ENCODE peak calls at places on chromosome 15, in five cellular contexts. One of them, this sample, is unnamed.

GRCh38 chr15:68113273-68113672 is 59.2 kb downstream of the PIAS1 start:
- DNase-seq in activated T-cell treated with anti-CD3 and anti-CD28 coated beads for 1 hour: no peak
- DNase-seq in cardiac muscle cell: no peak
- DNase-seq in stimulated activated naive CD8-positive, alpha-beta T cell treated with anti-CD3 and anti-CD28 coated beads, Interleukin-15, Interleukin-2, amounts not matched to agents 100 U/mL and 50 U/mL, for 24 hours: no peak
- DNase-seq in Panc1: no peak
- DNase-seq in this sample: no peak

GRCh38 chr15:29403778-29404177 is 134.2 kb upstream of the NSMCE3 start:
- DNase-seq in activated T-cell treated with anti-CD3 and anti-CD28 coated beads for 1 hour: no peak
- DNase-seq in cardiac muscle cell: peak
- DNase-seq in stimulated activated naive CD8-positive, alpha-beta T cell treated with anti-CD3 and anti-CD28 coated beads, Interleukin-15, Interleukin-2, amounts not matched to agents 100 U/mL and 50 U/mL, for 24 hours: no peak
- DNase-seq in Panc1: no peak
- DNase-seq in this sample: no peak

GRCh38 chr15:88247914-88248313 is 8.6 kb downstream of the NTRK3 start:
- DNase-seq in activated T-cell treated with anti-CD3 and anti-CD28 coated beads for 1 hour: no peak
- DNase-seq in cardiac muscle cell: no peak
- DNase-seq in stimulated activated naive CD8-positive, alpha-beta T cell treated with anti-CD3 and anti-CD28 coated beads, Interleukin-15, Interleukin-2, amounts not matched to agents 100 U/mL and 50 U/mL, for 24 hours: no peak
- DNase-seq in Panc1: no peak
- DNase-seq in this sample: no peak

GRCh38 chr15:29675791-29676301 is 146.4 kb downstream of the TJP1 start:
- DNase-seq in activated T-cell treated with anti-CD3 and anti-CD28 coated beads for 1 hour: no peak
- DNase-seq in cardiac muscle cell: no peak
- DNase-seq in stimulated activated naive CD8-positive, alpha-beta T cell treated with anti-CD3 and anti-CD28 coated beads, Interleukin-15, Interleukin-2, amounts not matched to agents 100 U/mL and 50 U/mL, for 24 hours: no peak
- DNase-seq in Panc1: no peak
- DNase-seq in this sample: no peak

GRCh38 chr15:92683511-92683834 is 27.9 kb upstream of the FAM174B start:
- DNase-seq in activated T-cell treated with anti-CD3 and anti-CD28 coated beads for 1 hour: no peak
- DNase-seq in cardiac muscle cell: peak
- DNase-seq in stimulated activated naive CD8-positive, alpha-beta T cell treated with anti-CD3 and anti-CD28 coated beads, Interleukin-15, Interleukin-2, amounts not matched to agents 100 U/mL and 50 U/mL, for 24 hours: no peak
- DNase-seq in Panc1: peak
- DNase-seq in this sample: peak

GRCh38 chr15:23538657-23539056 is 26.8 kb upstream of the MKRN3 start:
- DNase-seq in activated T-cell treated with anti-CD3 and anti-CD28 coated beads for 1 hour: no peak
- DNase-seq in cardiac muscle cell: no peak
- DNase-seq in stimulated activated naive CD8-positive, alpha-beta T cell treated with anti-CD3 and anti-CD28 coated beads, Interleukin-15, Interleukin-2, amounts not matched to agents 100 U/mL and 50 U/mL, for 24 hours: no peak
- DNase-seq in Panc1: no peak
- DNase-seq in this sample: no peak

GRCh38 chr15:81480645-81481053 is 106.6 kb upstream of the TMC3 start:
- DNase-seq in activated T-cell treated with anti-CD3 and anti-CD28 coated beads for 1 hour: no peak
- DNase-seq in cardiac muscle cell: peak
- DNase-seq in stimulated activated naive CD8-positive, alpha-beta T cell treated with anti-CD3 and anti-CD28 coated beads, Interleukin-15, Interleukin-2, amounts not matched to agents 100 U/mL and 50 U/mL, for 24 hours: peak
- DNase-seq in Panc1: peak
- DNase-seq in this sample: peak

GRCh38 chr15:86231864-86232801 is 152.5 kb downstream of the AGBL1 start:
- DNase-seq in activated T-cell treated with anti-CD3 and anti-CD28 coated beads for 1 hour: peak
- DNase-seq in cardiac muscle cell: peak
- DNase-seq in stimulated activated naive CD8-positive, alpha-beta T cell treated with anti-CD3 and anti-CD28 coated beads, Interleukin-15, Interleukin-2, amounts not matched to agents 100 U/mL and 50 U/mL, for 24 hours: peak
- DNase-seq in Panc1: no peak
- DNase-seq in this sample: no peak

GRCh38 chr15:67523337-67523736 is 2.4 kb downstream of the C15orf61 start:
- DNase-seq in activated T-cell treated with anti-CD3 and anti-CD28 coated beads for 1 hour: no peak
- DNase-seq in cardiac muscle cell: no peak
- DNase-seq in stimulated activated naive CD8-positive, alpha-beta T cell treated with anti-CD3 and anti-CD28 coated beads, Interleukin-15, Interleukin-2, amounts not matched to agents 100 U/mL and 50 U/mL, for 24 hours: no peak
- DNase-seq in Panc1: no peak
- DNase-seq in this sample: no peak

GRCh38 chr15:80173022-80173759 is 20.4 kb downstream of the FAH start:
- DNase-seq in activated T-cell treated with anti-CD3 and anti-CD28 coated beads for 1 hour: peak
- DNase-seq in cardiac muscle cell: peak
- DNase-seq in stimulated activated naive CD8-positive, alpha-beta T cell treated with anti-CD3 and anti-CD28 coated beads, Interleukin-15, Interleukin-2, amounts not matched to agents 100 U/mL and 50 U/mL, for 24 hours: peak
- DNase-seq in Panc1: no peak
- DNase-seq in this sample: peak

GRCh38 chr15:35980719-35981118 is 434.8 kb upstream of the DPH6 start:
- DNase-seq in activated T-cell treated with anti-CD3 and anti-CD28 coated beads for 1 hour: no peak
- DNase-seq in cardiac muscle cell: no peak
- DNase-seq in stimulated activated naive CD8-positive, alpha-beta T cell treated with anti-CD3 and anti-CD28 coated beads, Interleukin-15, Interleukin-2, amounts not matched to agents 100 U/mL and 50 U/mL, for 24 hours: no peak
- DNase-seq in Panc1: no peak
- DNase-seq in this sample: no peak

GRCh38 chr15:71596672-71597071 is 213.7 kb upstream of the NR2E3 start:
- DNase-seq in activated T-cell treated with anti-CD3 and anti-CD28 coated beads for 1 hour: no peak
- DNase-seq in cardiac muscle cell: peak
- DNase-seq in stimulated activated naive CD8-positive, alpha-beta T cell treated with anti-CD3 and anti-CD28 coated beads, Interleukin-15, Interleukin-2, amounts not matched to agents 100 U/mL and 50 U/mL, for 24 hours: no peak
- DNase-seq in Panc1: no peak
- DNase-seq in this sample: no peak

GRCh38 chr15:48411971-48412591 is 80.9 kb downstream of the DUT start:
- DNase-seq in activated T-cell treated with anti-CD3 and anti-CD28 coated beads for 1 hour: no peak
- DNase-seq in cardiac muscle cell: no peak
- DNase-seq in stimulated activated naive CD8-positive, alpha-beta T cell treated with anti-CD3 and anti-CD28 coated beads, Interleukin-15, Interleukin-2, amounts not matched to agents 100 U/mL and 50 U/mL, for 24 hours: no peak
- DNase-seq in Panc1: no peak
- DNase-seq in this sample: peak

GRCh38 chr15:99580061-99580460 is 14.3 kb downstream of the MEF2A start:
- DNase-seq in activated T-cell treated with anti-CD3 and anti-CD28 coated beads for 1 hour: no peak
- DNase-seq in cardiac muscle cell: no peak
- DNase-seq in stimulated activated naive CD8-positive, alpha-beta T cell treated with anti-CD3 and anti-CD28 coated beads, Interleukin-15, Interleukin-2, amounts not matched to agents 100 U/mL and 50 U/mL, for 24 hours: no peak
- DNase-seq in Panc1: no peak
- DNase-seq in this sample: no peak

GRCh38 chr15:88912500-88912921 is 668 bp downstream of the MFGE8 start:
- DNase-seq in activated T-cell treated with anti-CD3 and anti-CD28 coated beads for 1 hour: no peak
- DNase-seq in cardiac muscle cell: peak
- DNase-seq in stimulated activated naive CD8-positive, alpha-beta T cell treated with anti-CD3 and anti-CD28 coated beads, Interleukin-15, Interleukin-2, amounts not matched to agents 100 U/mL and 50 U/mL, for 24 hours: no peak
- DNase-seq in Panc1: no peak
- DNase-seq in this sample: no peak

GRCh38 chr15:88920186-88920891 is 7.2 kb upstream of the MFGE8 start:
- DNase-seq in activated T-cell treated with anti-CD3 and anti-CD28 coated beads for 1 hour: no peak
- DNase-seq in cardiac muscle cell: no peak
- DNase-seq in stimulated activated naive CD8-positive, alpha-beta T cell treated with anti-CD3 and anti-CD28 coated beads, Interleukin-15, Interleukin-2, amounts not matched to agents 100 U/mL and 50 U/mL, for 24 hours: no peak
- DNase-seq in Panc1: no peak
- DNase-seq in this sample: peak

GRCh38 chr15:74642328-74642723 is 26.7 kb downstream of the CLK3 start:
- DNase-seq in activated T-cell treated with anti-CD3 and anti-CD28 coated beads for 1 hour: no peak
- DNase-seq in cardiac muscle cell: peak
- DNase-seq in stimulated activated naive CD8-positive, alpha-beta T cell treated with anti-CD3 and anti-CD28 coated beads, Interleukin-15, Interleukin-2, amounts not matched to agents 100 U/mL and 50 U/mL, for 24 hours: no peak
- DNase-seq in Panc1: no peak
- DNase-seq in this sample: no peak

GRCh38 chr15:94840794-94841587 is 609.6 kb downstream of the MCTP2 start:
- DNase-seq in activated T-cell treated with anti-CD3 and anti-CD28 coated beads for 1 hour: no peak
- DNase-seq in cardiac muscle cell: no peak
- DNase-seq in stimulated activated naive CD8-positive, alpha-beta T cell treated with anti-CD3 and anti-CD28 coated beads, Interleukin-15, Interleukin-2, amounts not matched to agents 100 U/mL and 50 U/mL, for 24 hours: no peak
- DNase-seq in Panc1: no peak
- DNase-seq in this sample: peak

GRCh38 chr15:70907784-70908471 is 15.3 kb downstream of the LRRC49 start:
- DNase-seq in activated T-cell treated with anti-CD3 and anti-CD28 coated beads for 1 hour: no peak
- DNase-seq in cardiac muscle cell: no peak
- DNase-seq in stimulated activated naive CD8-positive, alpha-beta T cell treated with anti-CD3 and anti-CD28 coated beads, Interleukin-15, Interleukin-2, amounts not matched to agents 100 U/mL and 50 U/mL, for 24 hours: no peak
- DNase-seq in Panc1: no peak
- DNase-seq in this sample: no peak

GRCh38 chr15:35912196-35912595 is 366.2 kb upstream of the DPH6 start:
- DNase-seq in activated T-cell treated with anti-CD3 and anti-CD28 coated beads for 1 hour: no peak
- DNase-seq in cardiac muscle cell: no peak
- DNase-seq in stimulated activated naive CD8-positive, alpha-beta T cell treated with anti-CD3 and anti-CD28 coated beads, Interleukin-15, Interleukin-2, amounts not matched to agents 100 U/mL and 50 U/mL, for 24 hours: no peak
- DNase-seq in Panc1: no peak
- DNase-seq in this sample: no peak